ENCODE peak calls at places on chromosome 13, in four cellular contexts. L, D, U and V are unnamed samples.
A peak's percentile ranks its signal among the peaks of the same experiment; 100 is the strongest.

GRCh38 chr13:65638572-65639168 is 1591.5 kb downstream of the PCDH9 start:
- DNase-seq in L (no peak), U (no peak), D (no peak), V (peak; percentile 54)

GRCh38 chr13:85508683-85509329 is 290.4 kb downstream of the SLITRK6 start:
- DNase-seq in D (no peak), L (no peak), U (no peak), V (no peak)

GRCh38 chr13:97653741-97654140 is 219.8 kb downstream of the RAP2A start:
- DNase-seq in L (no peak), U (no peak), D (no peak), V (no peak)

GRCh38 chr13:73602295-73602694 is 531.9 kb downstream of the KLF12 start:
- DNase-seq in U (no peak), L (no peak), D (no peak), V (no peak)

GRCh38 chr13:21901772-21902708 is 231.2 kb downstream of the FGF9 start:
- DNase-seq in D (peak; percentile 23), U (no peak), L (no peak), V (no peak)

GRCh38 chr13:59700281-59700680 is 463.4 kb downstream of the DIAPH3 start:
- DNase-seq in D (no peak), L (no peak), U (no peak), V (no peak)

GRCh38 chr13:76630629-76631028 is 255.6 kb downstream of the KCTD12 start:
- DNase-seq in U (no peak), L (no peak), D (no peak), V (no peak)

GRCh38 chr13:30805132-30805537 is 69.8 kb downstream of the ALOX5AP start:
- DNase-seq in D (no peak), U (no peak), L (no peak), V (no peak)

GRCh38 chr13:32135655-32136054 is 104.1 kb downstream of the FRY start:
- DNase-seq in D (no peak), L (no peak), U (no peak), V (no peak)

GRCh38 chr13:92260363-92260762 is 861.9 kb downstream of the GPC5 start:
- DNase-seq in U (no peak), L (no peak), D (no peak), V (no peak)

GRCh38 chr13:44128522-44128921 is 245.1 kb upstream of the SERP2 start:
- DNase-seq in D (peak; percentile 25), L (no peak), U (no peak), V (no peak)

GRCh38 chr13:102122147-102122546 is 279.7 kb downstream of the FGF14 start:
- DNase-seq in U (no peak), D (no peak), L (no peak), V (no peak)

GRCh38 chr13:44004881-44005280 is 125.2 kb downstream of the LACC1 start:
- DNase-seq in L (no peak), U (no peak), D (no peak), V (no peak)

GRCh38 chr13:64488731-64489130 is 2741.4 kb downstream of the PCDH9 start:
- DNase-seq in L (no peak), D (no peak), U (no peak), V (no peak)

GRCh38 chr13:51585696-51586095 is 1.4 kb downstream of the WDFY2 start:
- DNase-seq in D (no peak), L (no peak), U (no peak), V (peak; percentile 6)

GRCh38 chr13:77874406-77874805 is 44.2 kb downstream of the EDNRB start:
- DNase-seq in U (no peak), D (no peak), L (no peak), V (no peak)

GRCh38 chr13:32783067-32783466 is 196.8 kb downstream of the PDS5B start:
- DNase-seq in D (no peak), L (no peak), U (no peak), V (no peak)

GRCh38 chr13:92463134-92463533 is 763.5 kb upstream of the GPC6 start:
- DNase-seq in D (no peak), U (no peak), L (peak; percentile 43), V (peak; percentile 85)

GRCh38 chr13:30331331-30331771 is 24.0 kb upstream of the KATNAL1 start:
- DNase-seq in D (peak; percentile 22), L (no peak), U (no peak), V (no peak)

GRCh38 chr13:106619688-106620555 is 52.0 kb upstream of the ARGLU1 start:
- DNase-seq in L (peak; percentile 66), U (no peak), D (no peak), V (peak; percentile 49)

GRCh38 chr13:20624213-20624612 is 57.3 kb downstream of the IFT88 start:
- DNase-seq in D (no peak), U (no peak), L (no peak), V (no peak)

GRCh38 chr13:26628706-26629105 is 71.2 kb downstream of the WASF3 start:
- DNase-seq in U (no peak), L (no peak), D (no peak), V (no peak)

GRCh38 chr13:112752711-112753541 is 63.1 kb downstream of the ATP11A start:
- DNase-seq in L (no peak), D (no peak), U (no peak), V (no peak)

GRCh38 chr13:40813662-40814454 is 24.4 kb downstream of the SLC25A15 start:
- DNase-seq in L (no peak), D (no peak), U (no peak), V (peak; percentile 41)

GRCh38 chr13:51035469-51035868 is 75.6 kb downstream of the C13orf42 start:
- DNase-seq in L (no peak), U (no peak), D (no peak), V (no peak)